ENCODE peak calls at places on chromosomes 12 and 14, in seven cellular contexts. W, G, L, K, Y, A and D are unnamed samples.

GRCh38 chr12:47652491-47653234 is 53.2 kb downstream of the RPAP3 start:
- DNase-seq in W (no peak), G (no peak), L (no peak), K (no peak), Y (no peak), A (no peak), D (no peak)

GRCh38 chr12:122835693-122836026 is 403 bp downstream of the HIP1R start:
- DNase-seq in W (no peak), G (no peak), L (no peak), K (no peak), Y (no peak), A (peak), D (peak)

GRCh38 chr12:88793091-88793490 is 212.8 kb upstream of the KITLG start:
- DNase-seq in W (no peak), G (no peak), L (no peak), K (no peak), Y (no peak), A (no peak), D (no peak)

GRCh38 chr12:102740157-102741032 is 176.6 kb downstream of the PAH start:
- DNase-seq in W (no peak), G (no peak), L (no peak), K (peak), Y (no peak), A (no peak), D (peak)

GRCh38 chr14:104972301-104973211 is 5.6 kb downstream of the AHNAK2 start:
- DNase-seq in W (no peak), G (no peak), L (peak), K (no peak), Y (peak), A (no peak), D (no peak)

GRCh38 chr12:58915634-58916033 is 4.7 kb downstream of the LRIG3 start:
- DNase-seq in W (no peak), G (no peak), L (peak), K (peak), Y (peak), A (peak), D (no peak)

GRCh38 chr14:49960453-49960852 is 67.6 kb downstream of the ARF6 start:
- DNase-seq in W (no peak), G (no peak), L (no peak), K (no peak), Y (no peak), A (no peak), D (no peak)

GRCh38 chr12:91377456-91377855 is 194.8 kb upstream of the DCN start:
- DNase-seq in W (no peak), G (no peak), L (no peak), K (no peak), Y (no peak), A (no peak), D (no peak)

GRCh38 chr14:90517431-90517841 is 120.6 kb downstream of the CALM1 start:
- DNase-seq in W (no peak), G (no peak), L (no peak), K (no peak), Y (peak), A (no peak), D (no peak)

GRCh38 chr14:61227893-61228591 is 53.1 kb downstream of the TMEM30B start:
- DNase-seq in W (no peak), G (no peak), L (no peak), K (no peak), Y (no peak), A (no peak), D (no peak)

GRCh38 chr14:104346112-104346462 is 207.7 kb downstream of the KIF26A start:
- DNase-seq in W (no peak), G (no peak), L (no peak), K (no peak), Y (no peak), A (no peak), D (no peak)

GRCh38 chr14:99420711-99421110 is 59.9 kb downstream of the SETD3 start:
- DNase-seq in W (no peak), G (no peak), L (no peak), K (peak), Y (peak), A (no peak), D (no peak)

GRCh38 chr14:99734406-99735051 is 50.4 kb downstream of the CYP46A1 start:
- DNase-seq in W (no peak), G (no peak), L (peak), K (no peak), Y (peak), A (peak), D (no peak)

GRCh38 chr12:92186038-92186470 is 40.4 kb upstream of the BTG1 start:
- DNase-seq in W (no peak), G (no peak), L (no peak), K (no peak), Y (no peak), A (no peak), D (no peak)

GRCh38 chr14:85798852-85799251 is 268.9 kb downstream of the FLRT2 start:
- DNase-seq in W (no peak), G (no peak), L (no peak), K (no peak), Y (no peak), A (no peak), D (no peak)

GRCh38 chr14:89673499-89674225 is 256.6 kb upstream of the FOXN3 start:
- DNase-seq in W (no peak), G (no peak), L (no peak), K (no peak), Y (no peak), A (no peak), D (no peak)

GRCh38 chr14:69519701-69520100 is 35.2 kb downstream of the PLEKHD1 start:
- DNase-seq in W (no peak), G (no peak), L (no peak), K (no peak), Y (no peak), A (no peak), D (no peak)

GRCh38 chr12:9888665-9889273 is 7.5 kb downstream of the KLRF2 start:
- DNase-seq in W (no peak), G (no peak), L (no peak), K (no peak), Y (no peak), A (no peak), D (no peak)

GRCh38 chr12:58812229-58812628 is 108.1 kb downstream of the LRIG3 start:
- DNase-seq in W (no peak), G (no peak), L (no peak), K (no peak), Y (no peak), A (no peak), D (no peak)

GRCh38 chr12:11771356-11771755 is 121.9 kb downstream of the ETV6 start:
- DNase-seq in W (no peak), G (no peak), L (no peak), K (no peak), Y (no peak), A (no peak), D (no peak)

GRCh38 chr12:95463019-95463418 is 10.9 kb upstream of the METAP2 start:
- DNase-seq in W (no peak), G (no peak), L (no peak), K (no peak), Y (no peak), A (no peak), D (no peak)

GRCh38 chr12:124613151-124613585 is 45.8 kb upstream of the NCOR2 start:
- DNase-seq in W (no peak), G (no peak), L (no peak), K (no peak), Y (peak), A (no peak), D (no peak)

GRCh38 chr14:103256406-103256805 is 77.6 kb upstream of the EIF5 start:
- DNase-seq in W (no peak), G (no peak), L (no peak), K (no peak), Y (no peak), A (no peak), D (no peak)

GRCh38 chr12:15996254-15996653 is 85.1 kb downstream of the DERA start:
- DNase-seq in W (no peak), G (no peak), L (no peak), K (no peak), Y (no peak), A (no peak), D (no peak)

GRCh38 chr12:52378091-52378490 is 7.4 kb downstream of the KRT84 start:
- DNase-seq in W (no peak), G (no peak), L (no peak), K (no peak), Y (no peak), A (no peak), D (no peak)

GRCh38 chr12:49626169-49626835 is 2.9 kb downstream of the PRPF40B start:
- DNase-seq in W (no peak), G (no peak), L (no peak), K (no peak), Y (no peak), A (no peak), D (peak)

GRCh38 chr12:111360325-111360930 is 8.5 kb downstream of the PHETA1 start:
- DNase-seq in W (no peak), G (no peak), L (no peak), K (no peak), Y (no peak), A (no peak), D (no peak)

GRCh38 chr14:81343166-81343565 is 57.0 kb downstream of the STON2 start:
- DNase-seq in W (no peak), G (no peak), L (no peak), K (no peak), Y (no peak), A (no peak), D (no peak)

GRCh38 chr12:44240186-44240585 is 404.3 kb downstream of the TMEM117 start:
- DNase-seq in W (no peak), G (no peak), L (no peak), K (no peak), Y (no peak), A (no peak), D (no peak)

GRCh38 chr12:18345021-18345735 is 83.9 kb downstream of the PIK3C2G start:
- DNase-seq in W (no peak), G (no peak), L (no peak), K (no peak), Y (no peak), A (no peak), D (no peak)

GRCh38 chr12:42679402-42679801 is 89.9 kb upstream of the PRICKLE1 start:
- DNase-seq in W (no peak), G (no peak), L (no peak), K (peak), Y (no peak), A (no peak), D (no peak)

GRCh38 chr14:77088219-77088618 is 9.8 kb upstream of the CIPC start:
- DNase-seq in W (no peak), G (no peak), L (no peak), K (no peak), Y (peak), A (no peak), D (no peak)

DNA sequence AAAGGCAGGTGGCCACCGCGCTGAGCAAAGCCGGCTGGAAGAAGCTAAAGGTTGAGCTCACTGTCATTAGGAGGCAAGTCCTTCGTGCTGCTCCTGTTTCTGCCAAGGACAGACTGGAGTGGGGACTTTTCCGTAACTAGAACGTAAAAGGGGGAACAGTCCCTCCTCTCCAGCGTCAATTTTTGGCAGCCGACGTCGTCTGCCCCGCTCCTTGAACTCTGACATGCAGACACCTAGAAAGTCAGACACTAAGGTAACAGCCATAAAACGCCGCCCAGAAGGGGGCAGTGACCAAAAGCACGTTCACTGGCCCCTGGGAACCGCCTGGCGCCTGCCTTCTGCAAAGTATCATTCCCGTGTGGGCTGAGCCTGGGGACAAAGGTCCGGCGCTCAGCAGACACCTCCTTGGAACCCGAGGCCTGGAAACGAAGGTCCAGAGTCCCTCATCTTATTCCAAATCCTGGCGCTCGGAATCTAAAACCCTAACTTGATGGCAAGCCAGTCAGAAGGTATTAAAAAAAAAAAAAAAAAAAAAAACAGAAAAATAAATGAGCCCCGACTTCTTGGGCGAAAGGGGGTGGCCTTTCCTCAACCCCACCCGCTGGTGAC is 1.1 kb upstream of the LRP1 start:
- DNase-seq in W (no peak), G (peak), L (peak), K (no peak), Y (peak), A (peak), D (peak)
- TF ChIP-seq CTCF in W (peak), G (peak), L (no peak), K (peak), Y (no peak), A (no peak), D (peak)

GRCh38 chr14:72894323-72894622 is 372 bp upstream of the DPF3 start:
- DNase-seq in W (no peak), G (no peak), L (no peak), K (no peak), Y (no peak), A (no peak), D (no peak)

GRCh38 chr14:72893636-72894322 is at the start of gene DPF3:
- DNase-seq in W (peak), G (peak), L (peak), K (peak), Y (peak), A (peak), D (peak)

GRCh38 chr14:72892879-72893635 is 844 bp downstream of the DPF3 start:
- DNase-seq in W (no peak), G (peak), L (peak), K (no peak), Y (no peak), A (peak), D (peak)

GRCh38 chr14:72891666-72892102 is 2.2 kb downstream of the DPF3 start:
- DNase-seq in W (no peak), G (no peak), L (peak), K (no peak), Y (no peak), A (no peak), D (no peak)

DNA sequence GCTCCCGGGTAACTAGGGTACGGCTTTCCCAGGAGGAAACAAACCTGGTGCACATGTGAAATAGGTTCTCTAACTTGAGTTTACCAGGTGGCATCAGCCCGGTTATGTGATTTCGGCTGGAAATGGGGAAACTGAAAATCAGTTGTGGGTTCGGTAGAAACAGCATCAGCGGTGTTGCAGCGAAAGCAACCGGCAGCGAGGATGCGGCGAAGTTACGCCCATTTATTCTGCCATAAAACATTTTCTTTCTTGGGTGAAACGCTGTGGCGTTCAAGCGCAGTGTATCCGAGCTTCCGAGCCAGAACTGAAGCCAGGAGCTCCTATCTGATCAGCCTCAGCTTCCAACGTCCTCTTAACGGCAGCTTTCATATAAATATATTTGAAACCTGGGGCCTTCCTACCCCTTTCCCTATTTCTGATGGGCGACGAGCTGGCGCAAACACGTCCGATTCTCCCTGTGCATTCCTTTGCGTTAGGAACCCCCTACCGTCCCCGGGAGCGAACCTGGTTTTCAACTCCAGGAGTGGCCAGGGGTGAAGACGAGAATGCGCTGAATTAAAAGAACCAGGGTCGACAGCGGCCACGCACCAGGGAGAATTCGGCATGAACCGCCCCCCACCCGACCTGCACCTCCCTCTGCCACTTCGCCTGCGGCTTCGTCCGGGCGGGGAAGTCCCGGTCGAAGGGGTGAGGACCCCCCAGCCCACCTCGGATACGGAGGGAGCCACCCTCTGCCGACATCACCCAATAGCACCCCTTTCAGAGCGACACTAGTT is 1.6 kb downstream of the DPF3 start:
- DNase-seq in W (no peak), G (no peak), L (peak), K (no peak), Y (no peak), A (peak), D (peak)
- TF ChIP-seq CTCF in W (no peak), G (no peak), L (no peak), K (no peak), Y (no peak), A (no peak), D (no peak)

DNA sequence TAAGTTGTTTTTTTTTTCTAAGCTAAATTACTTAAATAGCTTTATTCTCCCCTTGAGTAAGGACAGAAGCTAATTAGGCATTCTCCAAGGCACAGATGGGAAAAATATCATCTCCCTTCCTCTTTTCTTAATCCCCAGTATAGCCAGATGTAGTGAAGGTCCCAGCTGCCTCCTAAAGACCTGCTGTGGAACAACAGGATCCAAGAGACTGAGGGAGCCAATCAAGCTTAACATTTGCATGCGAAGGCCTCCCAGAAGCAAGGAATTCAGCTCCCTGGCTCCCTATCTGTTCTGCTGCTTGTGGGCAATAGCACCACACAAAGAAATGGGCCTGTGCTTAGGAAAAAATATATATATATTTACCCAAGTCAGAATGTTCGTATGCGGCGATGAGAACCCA is 255.2 kb downstream of the SYT1 start:
- DNase-seq in W (no peak), G (no peak), L (no peak), K (no peak), Y (no peak), A (no peak), D (no peak)
- TF ChIP-seq CTCF in W (no peak), G (no peak), L (no peak), K (no peak), Y (no peak), A (no peak), D (no peak)

GRCh38 chr12:116773276-116773731 is 35.2 kb downstream of the RNFT2 start:
- DNase-seq in W (no peak), G (no peak), L (no peak), K (no peak), Y (no peak), A (no peak), D (no peak)
- TF ChIP-seq CTCF in W (no peak), G (no peak), L (no peak), K (no peak), Y (no peak), A (no peak), D (no peak)

GRCh38 chr14:83940253-83940652 is 1589.7 kb upstream of the FLRT2 start:
- DNase-seq in W (no peak), G (no peak), L (no peak), K (no peak), Y (no peak), A (no peak), D (no peak)
- TF ChIP-seq CTCF in W (no peak), G (no peak), L (no peak), K (no peak), Y (no peak), A (no peak), D (no peak)

DNA sequence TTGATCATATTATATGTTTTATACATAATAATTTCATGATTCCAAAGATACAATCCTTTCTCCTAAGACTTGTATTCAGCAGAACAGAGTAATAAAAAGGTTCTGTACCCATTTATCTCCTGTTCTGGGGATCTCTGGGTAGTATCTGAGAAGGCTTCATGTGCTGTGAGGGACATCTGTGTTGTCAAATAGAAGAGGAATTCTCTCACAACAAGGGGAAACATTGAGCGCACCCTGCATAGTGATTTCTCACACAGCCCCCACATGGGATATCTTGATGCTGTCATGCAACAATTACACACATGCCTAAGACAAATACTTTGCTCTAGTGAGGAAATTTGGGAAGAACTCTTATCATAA is 101.8 kb upstream of the ATF1 start:
- DNase-seq in W (no peak), G (no peak), L (no peak), K (no peak), Y (no peak), A (no peak), D (no peak)
- TF ChIP-seq CTCF in W (no peak), G (no peak), L (no peak), K (no peak), Y (no peak), A (no peak), D (no peak)

DNA sequence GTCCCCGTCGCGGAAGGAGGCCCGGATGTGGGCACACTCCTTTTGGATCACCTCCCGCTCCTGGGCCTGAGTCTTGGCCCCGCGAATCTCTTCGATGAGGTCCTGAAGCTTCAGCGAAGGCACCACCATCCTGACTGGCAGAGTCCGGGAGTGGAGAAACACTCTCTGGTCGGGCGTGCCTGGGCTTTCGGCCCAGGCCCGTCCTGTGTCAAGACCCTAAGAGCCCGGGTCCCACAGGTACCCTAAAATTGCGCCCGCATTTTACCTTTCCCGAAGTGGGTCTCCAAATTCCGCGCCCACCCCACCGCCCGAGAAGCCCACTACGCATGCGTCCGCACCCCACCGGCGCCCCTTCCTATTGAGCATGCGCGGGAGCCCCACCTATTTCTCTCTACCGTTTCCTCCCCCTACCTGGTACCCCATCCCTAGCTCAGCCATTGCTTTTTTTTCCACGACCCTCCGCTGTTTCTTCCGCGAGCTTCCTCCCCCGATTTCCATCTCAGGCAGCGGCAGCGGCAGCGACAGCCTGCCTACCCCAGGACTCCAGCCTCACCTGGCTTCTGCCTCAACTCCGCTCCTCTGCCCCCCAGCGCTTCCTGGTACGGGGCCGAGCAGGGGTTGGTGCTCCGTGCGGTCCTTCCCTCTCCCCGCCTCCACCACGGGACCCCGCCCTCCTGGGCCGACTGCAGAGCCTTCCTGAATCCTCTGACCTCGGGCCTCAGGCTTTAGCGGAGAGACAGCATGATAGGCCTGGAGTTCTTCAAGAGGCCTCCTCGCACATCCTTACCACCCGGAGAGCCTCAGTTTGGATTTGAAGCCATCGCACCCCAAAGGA is at the start of gene AP1G2:
- DNase-seq in W (peak), G (peak), L (peak), K (no peak), Y (peak), A (peak), D (peak)
- TF ChIP-seq CTCF in W (no peak), G (no peak), L (no peak), K (no peak), Y (no peak), A (no peak), D (no peak)